ENCODE peak calls at places on chromosomes 4 and X, in four cellular contexts. J is tibial artery, A is heart right ventricle, H is left ventricle myocardium inferior. V is an unnamed sample.
A peak's percentile ranks its signal among the peaks of the same experiment; 100 is the strongest.

GRCh38 chrX:15838017-15838416 is 16.6 kb downstream of the AP1S2 start:
- DNase-seq in J (no peak), A (no peak), H (no peak), V (no peak)

GRCh38 chr4:140127422-140127821 is 26.6 kb downstream of the MAML3 start:
- DNase-seq in J (no peak), A (no peak), H (no peak), V (no peak)

GRCh38 chrX:46447384-46447783 is 97.8 kb downstream of the ZNF674 start:
- DNase-seq in J (no peak), A (no peak), H (no peak), V (peak; percentile 4)

GRCh38 chrX:139642241-139642927 is 65.6 kb downstream of the MCF2 start:
- DNase-seq in J (no peak), A (no peak), H (no peak), V (no peak)

GRCh38 chrX:150478496-150479492 is 89.6 kb upstream of the MTM1 start:
- DNase-seq in J (no peak), A (no peak), H (no peak), V (no peak)

GRCh38 chr4:85147481-85148076 is 181.1 kb upstream of the WDFY3 start:
- DNase-seq in J (no peak), A (peak; percentile 27), H (peak; percentile 38), V (peak; percentile 35)

GRCh38 chrX:19372170-19373033 is 28.7 kb downstream of the PDHA1 start:
- DNase-seq in J (peak; percentile 70), A (peak; percentile 57), H (peak; percentile 46), V (peak; percentile 54)

GRCh38 chr4:185470503-185471195 is 884 bp downstream of the CCDC110 start:
- DNase-seq in J (peak; percentile 82), A (peak; percentile 64), H (peak; percentile 49), V (peak; percentile 30)

GRCh38 chr4:165209796-165210195 is 2.4 kb downstream of the KLHL2 start:
- DNase-seq in J (no peak), A (no peak), H (no peak), V (no peak)

GRCh38 chr4:184263910-184264732 is 46.4 kb upstream of the ENPP6 start:
- DNase-seq in J (peak; percentile 94), A (peak; percentile 90), H (peak; percentile 92), V (peak; percentile 83)

DNA sequence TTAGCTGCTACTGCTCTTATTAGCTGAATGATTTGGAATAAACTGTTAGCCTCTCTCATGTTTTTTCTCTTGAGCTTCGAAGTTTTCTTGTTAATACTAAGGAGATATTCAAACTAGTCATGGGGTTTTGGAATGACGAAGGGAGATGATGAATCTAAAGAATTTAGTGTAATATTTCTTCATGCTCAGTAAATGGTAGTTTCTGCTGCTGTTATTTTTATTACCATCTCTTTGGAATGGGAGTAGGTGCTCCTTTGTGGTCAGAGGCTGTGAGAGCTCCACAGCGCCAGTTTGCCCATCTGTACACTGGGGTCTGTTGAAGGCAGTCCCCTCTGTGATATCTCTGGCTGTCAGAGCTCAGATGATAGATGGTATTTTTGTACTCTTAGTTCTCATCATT is 33.7 kb downstream of the HTT start:
- DNase-seq in J (no peak), A (no peak), H (no peak), V (no peak)
- H3K4me1 ChIP-seq in J (no peaks in the 10 kb centered on the region), A (peaks cover 59% of the 10 kb centered on the region), H (peaks cover 56% of the 10 kb centered on the region), V (peaks cover 11% of the 10 kb centered on the region)

GRCh38 chr4:127759893-127760292 is 22.2 kb upstream of the HSPA4L start:
- DNase-seq in J (no peak), A (no peak), H (no peak), V (no peak)

GRCh38 chr4:127759228-127759820 is 22.8 kb upstream of the HSPA4L start:
- DNase-seq in J (no peak), A (no peak), H (no peak), V (no peak)
- H3K4me1 ChIP-seq in J (no peaks in the 10 kb centered on the region), A (no peaks in the 10 kb centered on the region), H (no peaks in the 10 kb centered on the region), V (no peaks in the 10 kb centered on the region)

DNA sequence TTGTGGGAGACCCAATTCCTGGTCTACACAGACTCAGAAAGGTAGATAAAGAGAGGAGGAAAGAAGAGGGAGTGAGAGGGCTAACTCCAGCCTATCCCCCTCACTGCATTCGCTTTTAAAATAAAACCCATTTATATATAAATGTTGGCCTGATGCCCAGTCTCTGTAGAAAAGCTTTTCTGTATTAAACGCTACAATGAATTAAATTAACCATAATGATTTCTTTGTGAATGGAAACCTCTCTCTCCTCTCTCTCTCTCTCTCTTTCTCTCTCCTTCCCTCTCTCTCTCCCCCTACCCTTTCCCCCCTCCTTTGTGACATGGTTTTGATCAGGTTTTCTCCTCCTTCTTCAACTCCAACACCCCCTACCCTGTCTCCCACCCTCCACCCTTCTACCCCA is 34.8 kb downstream of the PJA1 start:
- DNase-seq in J (no peak), A (no peak), H (no peak), V (no peak)
- H3K4me1 ChIP-seq in J (peaks cover 4% of the 10 kb centered on the region), A (peaks cover 4% of the 10 kb centered on the region), H (peaks cover 8% of the 10 kb centered on the region), V (peaks cover 12% of the 10 kb centered on the region)

GRCh38 chr4:74540193-74540592 is 95.3 kb downstream of the AREG start:
- DNase-seq in J (no peak), A (no peak), H (no peak), V (no peak)
- H3K4me1 ChIP-seq in J (no peaks in the 10 kb centered on the region), A (peaks cover 9% of the 10 kb centered on the region), H (peaks cover 18% of the 10 kb centered on the region), V (peaks cover 12% of the 10 kb centered on the region)